ENCODE peak calls at places on chromosomes 3 and 15, in ten cellular contexts. Y is kidney epithelial cell; T is OCI-LY7; M is bronchial epithelial cell; F is fibroblast of lung; Q is sigmoid colon; I is lower lobe of right lung; H is uterus; A is CD8-positive, alpha-beta T cell; K is mesendoderm. C is an unnamed sample.

GRCh38 chr15:87348746-87349145 is 907.8 kb downstream of the NTRK3 start:
- DNase-seq in Y (no peak), T (no peak), M (peak; percentile 49), F (peak; percentile 70), Q (no peak), I (no peak), H (no peak), A (no peak), K (peak; percentile 92), C (no peak)

GRCh38 chr3:67646586-67647234 is 7.7 kb downstream of the SUCLG2 start:
- DNase-seq in Y (no peak), T (no peak), M (no peak), F (peak; percentile 18), Q (no peak), I (no peak), H (no peak), A (no peak), K (no peak), C (no peak)

GRCh38 chr15:92643849-92644815 is 11.4 kb downstream of the FAM174B start:
- DNase-seq in Y (no peak), T (no peak), M (no peak), F (no peak), Q (no peak), I (no peak), H (no peak), A (no peak), K (peak; percentile 49), C (no peak)

GRCh38 chr3:186286114-186286513 is 75.9 kb downstream of the DGKG start:
- DNase-seq in Y (no peak), T (no peak), M (no peak), F (no peak), Q (no peak), I (no peak), H (no peak), A (no peak), K (peak; percentile 11), C (no peak)

GRCh38 chr3:107644631-107645030 is 121.9 kb downstream of the BBX start:
- DNase-seq in Y (no peak), T (no peak), M (peak; percentile 81), F (no peak), Q (no peak), I (no peak), H (no peak), A (no peak), K (no peak), C (no peak)

GRCh38 chr15:43434436-43434835 is 58.5 kb downstream of the TP53BP1 start:
- DNase-seq in Y (no peak), T (no peak), M (no peak), F (no peak), Q (no peak), I (no peak), H (no peak), A (no peak), K (no peak), C (no peak)

GRCh38 chr3:14411166-14411526 is 8.7 kb downstream of the SLC6A6 start:
- DNase-seq in Y (no peak), T (no peak), M (no peak), F (no peak), Q (no peak), I (peak; percentile 89), H (no peak), A (no peak), K (no peak), C (no peak)

GRCh38 chr3:177057768-177058167 is 139.5 kb downstream of the TBL1XR1 start:
- DNase-seq in Y (no peak), T (peak; percentile 58), M (no peak), F (no peak), Q (no peak), I (no peak), H (no peak), A (peak; percentile 56), K (no peak), C (no peak)

GRCh38 chr3:139937674-139938279 is 2.8 kb downstream of the CLSTN2 start:
- DNase-seq in Y (no peak), T (peak; percentile 20), M (peak; percentile 51), F (peak; percentile 59), Q (no peak), I (no peak), H (peak; percentile 52), A (no peak), K (peak; percentile 44), C (peak; percentile 62)

GRCh38 chr3:138469869-138470268 is 35.5 kb downstream of the ESYT3 start:
- DNase-seq in Y (no peak), T (no peak), M (no peak), F (no peak), Q (no peak), I (peak; percentile 71), H (no peak), A (no peak), K (no peak), C (no peak)

GRCh38 chr3:72347819-72348319 is 500.4 kb downstream of the SHQ1 start:
- DNase-seq in Y (no peak), T (no peak), M (peak; percentile 80), F (peak; percentile 91), Q (peak; percentile 95), I (peak; percentile 82), H (peak; percentile 68), A (peak; percentile 69), K (peak; percentile 75), C (peak; percentile 88)

GRCh38 chr3:117892991-117893390 is 1141.7 kb downstream of the IGSF11 start:
- DNase-seq in Y (no peak), T (no peak), M (no peak), F (peak; percentile 23), Q (no peak), I (no peak), H (no peak), A (no peak), K (no peak), C (no peak)

GRCh38 chr3:178129109-178129508 is 407.1 kb upstream of the KCNMB2 start:
- DNase-seq in Y (no peak), T (no peak), M (no peak), F (no peak), Q (no peak), I (no peak), H (no peak), A (no peak), K (no peak), C (no peak)

GRCh38 chr3:50321146-50321843 is 1.2 kb downstream of the HYAL2 start:
- DNase-seq in Y (no peak), T (peak; percentile 92), M (peak; percentile 69), F (peak; percentile 89), Q (peak; percentile 95), I (peak; percentile 94), H (peak; percentile 90), A (peak; percentile 89), K (peak; percentile 97), C (peak; percentile 98)

GRCh38 chr3:138331143-138331894 is 1.7 kb upstream of the NME9 start:
- DNase-seq in Y (no peak), T (peak; percentile 7), M (no peak), F (peak; percentile 27), Q (no peak), I (no peak), H (no peak), A (no peak), K (peak; percentile 29), C (no peak)

GRCh38 chr3:194003128-194004057 is 132.6 kb upstream of the HES1 start:
- DNase-seq in Y (peak; percentile 71), T (peak; percentile 22), M (peak; percentile 82), F (peak; percentile 95), Q (peak; percentile 95), I (peak; percentile 91), H (peak; percentile 94), A (no peak), K (peak; percentile 89), C (peak; percentile 79)

GRCh38 chr15:85621096-85621495 is 173.6 kb downstream of the KLHL25 start:
- DNase-seq in Y (no peak), T (no peak), M (no peak), F (no peak), Q (no peak), I (no peak), H (no peak), A (no peak), K (no peak), C (no peak)
- H3K4me3 ChIP-seq in Y (no peak overlapping the region), T (no peak overlapping the region), M (no peak overlapping the region), F (peak overlapping the region; percentile 39), Q (peak overlapping the region; percentile 50), I (peak overlapping the region; percentile 54), H (peak overlapping the region; percentile 64), A (no peak overlapping the region), K (no peak overlapping the region), C (no peak overlapping the region)

DNA sequence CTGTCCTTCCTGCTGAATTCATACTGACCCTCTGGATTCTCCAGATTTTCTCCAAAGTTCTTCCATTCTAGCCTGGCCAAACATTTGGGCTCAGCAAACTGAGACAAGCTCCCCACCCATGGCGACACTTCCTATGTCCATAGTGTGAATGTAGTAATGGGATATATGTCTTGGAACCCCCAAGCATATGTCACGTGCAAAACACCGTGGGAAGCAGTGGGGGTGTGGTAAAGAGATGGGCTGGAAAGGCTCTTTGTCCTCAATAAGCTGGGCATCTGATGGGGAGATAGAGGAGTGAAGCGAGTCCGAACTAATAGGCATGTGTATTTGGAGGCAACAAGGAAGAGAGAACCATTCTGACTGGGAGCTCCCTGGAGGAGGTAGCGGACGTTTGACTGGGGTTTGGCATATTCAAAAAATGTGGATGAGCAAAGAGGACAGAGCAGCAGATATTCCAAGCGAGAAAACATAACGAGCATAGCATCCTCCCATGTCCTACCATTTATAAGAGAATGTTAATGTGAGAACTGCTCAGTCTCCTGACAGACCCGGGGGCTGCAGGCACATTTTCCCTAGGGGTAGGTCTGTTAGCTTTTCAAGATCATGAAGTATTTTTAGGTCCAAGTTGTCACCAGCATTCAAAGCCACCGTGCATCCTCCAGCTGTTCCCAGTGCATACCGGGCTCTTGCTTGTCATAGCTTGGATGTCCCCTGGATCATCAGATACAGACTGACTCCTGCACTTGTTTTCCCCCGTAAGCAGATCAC is 25.6 kb downstream of the TPM1 start:
- DNase-seq in Y (no peak), T (no peak), M (no peak), F (no peak), Q (no peak), I (no peak), H (no peak), A (no peak), K (no peak), C (no peak)
- H3K36me3 ChIP-seq in Y (peaks cover 12% of the 10 kb centered on the region), T (no peaks in the 10 kb centered on the region), M (peaks cover 28% of the 10 kb centered on the region), F (peaks cover 22% of the 10 kb centered on the region), Q (peaks cover 75% of the 10 kb centered on the region), I (peaks cover 89% of the 10 kb centered on the region), H (no peaks in the 10 kb centered on the region), A (no peaks in the 10 kb centered on the region), K (peaks cover 13% of the 10 kb centered on the region), C (peaks cover 39% of the 10 kb centered on the region)

GRCh38 chr3:143329567-143330164 is 210.1 kb downstream of the CHST2 start:
- DNase-seq in Y (no peak), T (no peak), M (no peak), F (no peak), Q (no peak), I (no peak), H (no peak), A (no peak), K (peak; percentile 21), C (peak; percentile 27)
- H3K4me3 ChIP-seq in Y (no peak overlapping the region), T (no peak overlapping the region), M (no peak overlapping the region), F (no peak overlapping the region), Q (no peak overlapping the region), I (no peak overlapping the region), H (no peak overlapping the region), A (no peak overlapping the region), K (no peak overlapping the region), C (no peak overlapping the region)

DNA sequence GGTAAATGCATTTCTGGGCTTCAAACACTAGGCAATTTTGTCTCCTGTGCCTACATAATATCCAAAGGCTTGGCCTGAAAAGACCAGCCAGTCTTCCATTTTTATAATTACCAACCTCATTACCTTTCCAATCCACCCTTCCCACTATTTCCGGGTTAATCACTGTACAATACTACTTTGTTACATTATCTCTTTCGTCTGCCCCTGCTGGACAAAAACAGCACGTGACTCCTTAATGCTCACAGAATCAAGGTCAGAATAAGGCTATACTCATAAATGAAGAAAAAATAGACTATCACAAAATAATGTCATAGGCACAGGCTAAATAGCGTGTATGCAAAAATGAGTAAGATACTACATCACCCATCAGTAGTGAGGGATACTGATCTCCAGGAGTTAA is 40.1 kb downstream of the ABI3BP start:
- DNase-seq in Y (no peak), T (no peak), M (no peak), F (no peak), Q (no peak), I (no peak), H (no peak), A (no peak), K (no peak), C (no peak)
- H3K36me3 ChIP-seq in Y (no peaks in the 10 kb centered on the region), T (no peaks in the 10 kb centered on the region), M (no peaks in the 10 kb centered on the region), F (no peaks in the 10 kb centered on the region), Q (no peaks in the 10 kb centered on the region), I (no peaks in the 10 kb centered on the region), H (no peaks in the 10 kb centered on the region), A (no peaks in the 10 kb centered on the region), K (no peaks in the 10 kb centered on the region), C (no peaks in the 10 kb centered on the region)